ENCODE peak calls at places on chromosomes 16 and 17, in eight cellular contexts. W is KBM-7; E is HFFc6; S is Right ventricle myocardium superior; L is retinal pigment epithelial cell; K is Peyer's patch; Y is Calu3; U is activated CD4-positive, alpha-beta T cell treated with anti-CD3 and anti-CD28 coated beads, Interleukin-2, amount 50 U/mL, for 1 hour. T is an unnamed sample.

GRCh38 chr16:82111944-82112343 is 58.1 kb downstream of the MPHOSPH6 start:
- DNase-seq in W (no peak), E (no peak), S (no peak), L (no peak), K (no peak), Y (peak), U (no peak), T (no peak)

GRCh38 chr16:48279199-48279598 is 31.9 kb upstream of the ABCC11 start:
- DNase-seq in W (no peak), E (no peak), S (no peak), L (no peak), K (no peak), Y (no peak), U (no peak), T (no peak)

GRCh38 chr17:14308965-14309879 is 8.3 kb downstream of the HS3ST3B1 start:
- DNase-seq in W (peak), E (peak), S (peak), L (peak), K (peak), Y (peak), U (peak), T (peak)

GRCh38 chr17:5759501-5759925 is 175.2 kb upstream of the NLRP1 start:
- DNase-seq in W (no peak), E (no peak), S (no peak), L (no peak), K (no peak), Y (no peak), U (no peak), T (no peak)

GRCh38 chr16:89171216-89172170 is at the start of gene CDH15:
- DNase-seq in W (peak), E (peak), S (peak), L (peak), K (peak), Y (peak), U (peak), T (peak)

GRCh38 chr16:85310868-85311585 is 198.8 kb upstream of the CIBAR2 start:
- DNase-seq in W (no peak), E (no peak), S (peak), L (no peak), K (no peak), Y (no peak), U (peak), T (peak)

GRCh38 chr17:34651267-34651955 is 72.0 kb downstream of the TMEM132E start:
- DNase-seq in W (no peak), E (no peak), S (no peak), L (no peak), K (no peak), Y (no peak), U (no peak), T (no peak)

GRCh38 chr17:75246404-75246803 is 15.0 kb downstream of the GGA3 start:
- DNase-seq in W (no peak), E (no peak), S (no peak), L (no peak), K (no peak), Y (no peak), U (no peak), T (no peak)

GRCh38 chr16:68084504-68085258 is 489 bp upstream of the NFATC3 start:
- DNase-seq in W (peak), E (peak), S (peak), L (no peak), K (peak), Y (peak), U (peak), T (peak)

GRCh38 chr16:8868272-8869211 is at the start of gene CARHSP1:
- DNase-seq in W (peak), E (peak), S (peak), L (peak), K (peak), Y (peak), U (peak), T (peak)

GRCh38 chr16:49282690-49283375 is 1.2 kb upstream of the CBLN1 start:
- DNase-seq in W (no peak), E (no peak), S (peak), L (no peak), K (no peak), Y (no peak), U (no peak), T (no peak)

GRCh38 chr17:82930924-82931695 is 91.3 kb upstream of the ZNF750 start:
- DNase-seq in W (no peak), E (no peak), S (peak), L (no peak), K (peak), Y (no peak), U (no peak), T (no peak)

GRCh38 chr17:48871551-48872351 is 20.8 kb upstream of the ATP5MC1 start:
- DNase-seq in W (no peak), E (no peak), S (peak), L (no peak), K (peak), Y (peak), U (no peak), T (no peak)